ENCODE peak calls at places on chromosomes 1 and 21, in six cellular contexts. I is A549, Q is IMR-90, D is heart left ventricle, K is HepG2, H is breast epithelium. P is an unnamed sample. For H3K4me1, the result is how much of the 10 kb centered on the place peaks cover.

GRCh38 chr1:156097499-156098178 is 15.4 kb upstream of the MEX3A start:
- DNase-seq in I (no peak), Q (no peak), D (no peak), K (no peak), H (no peak), P (no peak)

GRCh38 chr1:228986093-228986904 is 251.0 kb downstream of the RHOU start:
- DNase-seq in I (no peak), Q (peak), D (peak), K (no peak), H (no peak), P (peak)

GRCh38 chr1:1664941-1665814 is 6.4 kb upstream of the CDK11B start:
- DNase-seq in I (no peak), Q (no peak), D (no peak), K (no peak), H (no peak), P (no peak)

GRCh38 chr1:183580281-183580682 is 10.0 kb downstream of the NCF2 start:
- DNase-seq in I (peak), Q (no peak), D (peak), K (no peak), H (no peak), P (peak)

GRCh38 chr1:108852141-108852540 is 4.8 kb downstream of the AKNAD1 start:
- DNase-seq in I (no peak), Q (no peak), D (no peak), K (no peak), H (no peak), P (no peak)

GRCh38 chr1:154468480-154469240 is 33.4 kb upstream of the TDRD10 start:
- DNase-seq in I (no peak), Q (no peak), D (no peak), K (no peak), H (no peak), P (no peak)

GRCh38 chr1:20551945-20552727 is at the start of gene FAM43B:
- DNase-seq in I (peak), Q (no peak), D (peak), K (peak), H (no peak), P (peak)

GRCh38 chr1:157691285-157691920 is 9.2 kb downstream of the FCRL3 start:
- DNase-seq in I (peak), Q (peak), D (no peak), K (peak), H (no peak), P (no peak)

GRCh38 chr1:35725591-35725990 is 6.9 kb upstream of the C1orf216 start:
- DNase-seq in I (no peak), Q (peak), D (no peak), K (no peak), H (no peak), P (no peak)

GRCh38 chr1:109277434-109278204 is 5.3 kb downstream of the PSRC1 start:
- DNase-seq in I (peak), Q (peak), D (peak), K (peak), H (no peak), P (peak)

GRCh38 chr1:54421101-54421504 is 14.9 kb upstream of the SSBP3 start:
- DNase-seq in I (peak), Q (no peak), D (no peak), K (no peak), H (no peak), P (no peak)

GRCh38 chr1:184020328-184020727 is 17.2 kb downstream of the COLGALT2 start:
- DNase-seq in I (no peak), Q (no peak), D (no peak), K (no peak), H (no peak), P (no peak)

GRCh38 chr1:241138248-241138647 is 218.8 kb downstream of the RGS7 start:
- DNase-seq in I (no peak), Q (no peak), D (no peak), K (no peak), H (no peak), P (no peak)

GRCh38 chr1:24236170-24237045 is 49.3 kb upstream of the IFNLR1 start:
- DNase-seq in I (peak), Q (peak), D (no peak), K (no peak), H (no peak), P (no peak)

GRCh38 chr1:62481681-62482080 is 44.8 kb downstream of the USP1 start:
- DNase-seq in I (no peak), Q (peak), D (no peak), K (no peak), H (no peak), P (no peak)

GRCh38 chr1:84253041-84253440 is 48.5 kb upstream of the SAMD13 start:
- DNase-seq in I (peak), Q (peak), D (no peak), K (no peak), H (no peak), P (no peak)

GRCh38 chr1:171814692-171815091 is 26.6 kb upstream of the DNM3 start:
- DNase-seq in I (no peak), Q (peak), D (no peak), K (no peak), H (no peak), P (no peak)

GRCh38 chr1:5978452-5978851 is 13.8 kb downstream of the NPHP4 start:
- DNase-seq in I (peak), Q (peak), D (no peak), K (no peak), H (no peak), P (no peak)

GRCh38 chr21:40707271-40707670 is 139.7 kb downstream of the DSCAM start:
- DNase-seq in I (no peak), Q (no peak), D (no peak), K (no peak), H (no peak), P (no peak)

GRCh38 chr1:77350012-77350411 is 68.2 kb downstream of the AK5 start:
- DNase-seq in I (no peak), Q (no peak), D (no peak), K (no peak), H (no peak), P (no peak)

GRCh38 chr1:36665478-36666080 is 182.9 kb upstream of the CSF3R start:
- DNase-seq in I (no peak), Q (no peak), D (no peak), K (no peak), H (no peak), P (no peak)

GRCh38 chr1:162302660-162303344 is 73.9 kb downstream of the SPATA46 start:
- DNase-seq in I (no peak), Q (peak), D (no peak), K (no peak), H (no peak), P (no peak)

GRCh38 chr1:209646558-209646957 is 5.7 kb downstream of the LAMB3 start:
- DNase-seq in I (peak), Q (peak), D (no peak), K (no peak), H (no peak), P (no peak)

GRCh38 chr1:62905309-62905708 is 121.4 kb downstream of the ATG4C start:
- DNase-seq in I (no peak), Q (no peak), D (no peak), K (no peak), H (no peak), P (no peak)

GRCh38 chr1:219358080-219358479 is 184.4 kb downstream of the LYPLAL1 start:
- DNase-seq in I (no peak), Q (no peak), D (no peak), K (no peak), H (no peak), P (no peak)

GRCh38 chr1:102535829-102536505 is 539.2 kb upstream of the OLFM3 start:
- DNase-seq in I (no peak), Q (no peak), D (no peak), K (no peak), H (no peak), P (no peak)

GRCh38 chr1:46667782-46668760 is at the start of gene ATPAF1:
- DNase-seq in I (peak), Q (peak), D (peak), K (peak), H (peak), P (peak)

GRCh38 chr1:67552336-67552759 is 122.1 kb upstream of the SERBP1 start:
- DNase-seq in I (no peak), Q (no peak), D (no peak), K (peak), H (no peak), P (no peak)

GRCh38 chr1:245688536-245689453 is 534.0 kb downstream of the KIF26B start:
- DNase-seq in I (no peak), Q (no peak), D (no peak), K (no peak), H (no peak), P (no peak)

GRCh38 chr1:47409311-47410085 is 6.6 kb upstream of the FOXE3 start:
- DNase-seq in I (no peak), Q (peak), D (no peak), K (no peak), H (peak), P (peak)

GRCh38 chr1:97761637-97762036 is 159.2 kb downstream of the DPYD start:
- DNase-seq in I (no peak), Q (no peak), D (no peak), K (no peak), H (no peak), P (no peak)

GRCh38 chr1:31502926-31503511 is 73.3 kb upstream of the TINAGL1 start:
- DNase-seq in I (no peak), Q (no peak), D (no peak), K (no peak), H (no peak), P (no peak)

GRCh38 chr21:45071396-45072165 is 2.8 kb upstream of the ADARB1 start:
- DNase-seq in I (no peak), Q (no peak), D (no peak), K (no peak), H (no peak), P (no peak)

GRCh38 chr1:183515002-183515689 is 42.8 kb downstream of the SMG7 start:
- DNase-seq in I (peak), Q (peak), D (no peak), K (no peak), H (no peak), P (no peak)

GRCh38 chr1:225813250-225813964 is 3.5 kb downstream of the EPHX1 start:
- DNase-seq in I (peak), Q (peak), D (peak), K (peak), H (no peak), P (peak)

GRCh38 chr1:224619209-224619608 is 3.1 kb downstream of the CNIH3 start:
- DNase-seq in I (no peak), Q (no peak), D (no peak), K (no peak), H (no peak), P (no peak)

GRCh38 chr1:198604973-198605372 is 33.9 kb upstream of the PTPRC start:
- DNase-seq in I (no peak), Q (no peak), D (no peak), K (no peak), H (no peak), P (no peak)

GRCh38 chr1:48036693-48037386 is 39.7 kb upstream of the TRABD2B start:
- DNase-seq in I (no peak), Q (peak), D (no peak), K (no peak), H (no peak), P (no peak)

DNA sequence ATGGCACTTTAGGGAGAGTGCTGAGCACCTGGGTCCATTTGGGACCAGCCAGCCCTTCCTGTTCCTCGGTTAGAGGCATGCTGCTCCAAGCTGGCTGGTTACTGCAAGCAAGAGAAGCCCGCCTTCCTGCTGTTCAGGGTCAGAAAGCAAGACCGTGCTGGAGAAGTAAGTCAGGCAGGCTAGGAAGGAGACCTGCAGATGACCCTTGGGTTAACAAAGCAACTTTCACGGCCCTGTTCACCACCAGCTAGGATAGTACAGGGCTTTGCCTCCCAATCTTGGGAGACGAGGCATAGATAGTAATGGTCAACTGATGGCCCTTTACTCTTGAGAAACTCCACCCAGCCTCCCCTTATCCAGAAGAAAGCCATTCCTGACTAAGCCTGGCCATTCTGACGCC is 136.1 kb downstream of the DHRS3 start:
- DNase-seq in I (no peak), Q (no peak), D (no peak), K (no peak), H (no peak), P (no peak)
- H3K4me1 ChIP-seq in I (half or more), Q (half or more), D (half or more), K (half or more), H (under half), P (half or more)

DNA sequence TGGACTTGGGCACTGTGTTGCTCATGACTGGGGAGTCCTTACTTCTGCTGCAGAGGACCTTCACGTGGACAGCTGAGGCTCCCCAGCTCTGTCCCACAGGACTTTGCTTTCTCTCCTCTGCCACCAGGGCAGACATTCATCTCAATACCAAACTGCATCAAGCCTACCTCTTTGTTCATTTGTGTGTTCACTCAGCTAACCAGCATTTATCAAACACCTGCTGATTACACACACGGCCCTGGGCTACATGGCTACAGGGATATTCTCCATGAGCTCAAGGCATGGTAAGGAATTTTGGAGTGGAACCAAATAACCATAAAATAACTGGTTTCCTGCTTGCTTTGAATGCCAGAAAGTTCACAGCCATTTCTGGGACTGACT is 54.6 kb downstream of the LDLRAD2 start:
- DNase-seq in I (no peak), Q (no peak), D (no peak), K (no peak), H (no peak), P (no peak)
- H3K27ac ChIP-seq in I (no peak), Q (no peak), D (no peak), K (no peak), H (no peak), P (no peak)

DNA sequence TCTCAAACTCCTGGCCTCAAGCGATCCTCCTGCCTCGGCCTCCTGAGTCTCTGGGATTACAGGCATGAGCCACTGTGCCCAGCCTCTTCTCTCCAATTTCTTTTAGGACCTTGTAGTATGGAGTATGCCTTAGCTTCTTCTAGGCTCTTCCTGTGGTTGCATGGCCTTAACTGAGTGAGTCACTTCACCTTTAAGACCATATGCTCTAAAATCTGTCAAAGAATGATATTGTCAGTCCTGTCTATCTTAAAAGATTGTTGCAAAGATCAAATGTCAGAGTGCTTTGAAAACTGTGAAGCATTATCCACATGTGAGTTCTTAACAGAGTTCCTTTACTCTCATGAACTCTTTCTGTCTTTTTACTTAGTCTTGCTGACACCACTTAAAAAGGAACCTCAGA is 37.2 kb downstream of the ATP2B4 start:
- DNase-seq in I (no peak), Q (peak), D (no peak), K (no peak), H (no peak), P (no peak)
- H3K4me1 ChIP-seq in I (under half), Q (under half), D (half or more), K (under half), H (under half), P (half or more)

GRCh38 chr1:3456964-3457909 is 2.8 kb downstream of the ARHGEF16 start:
- DNase-seq in I (no peak), Q (no peak), D (peak), K (peak), H (no peak), P (no peak)
- H3K27ac ChIP-seq in I (no peak), Q (no peak), D (no peak), K (peak), H (peak), P (no peak)

GRCh38 chr1:160711528-160712311 is at the start of gene CD48:
- DNase-seq in I (no peak), Q (no peak), D (no peak), K (no peak), H (no peak), P (no peak)

GRCh38 chr1:160708118-160708517 is 3.5 kb downstream of the CD48 start:
- DNase-seq in I (no peak), Q (no peak), D (no peak), K (no peak), H (no peak), P (no peak)

GRCh38 chr1:160708821-160709220 is 2.8 kb downstream of the CD48 start:
- DNase-seq in I (no peak), Q (no peak), D (no peak), K (no peak), H (no peak), P (no peak)

GRCh38 chr1:160709715-160710114 is 1.9 kb downstream of the CD48 start:
- DNase-seq in I (no peak), Q (no peak), D (no peak), K (no peak), H (no peak), P (no peak)

GRCh38 chr1:160710531-160711252 is 930 bp downstream of the CD48 start:
- DNase-seq in I (no peak), Q (no peak), D (no peak), K (no peak), H (no peak), P (no peak)
- H3K4me1 ChIP-seq in I (under half), Q (under half), D (under half), K (under half), H (under half), P (under half)